ENCODE peak calls at places on chromosome 17, in five cellular contexts. One of them, this sample, is unnamed.

GRCh38 chr17:10089221-10089799 is 109.1 kb downstream of the GAS7 start:
- DNase-seq in epithelial cell of proximal tubule: no peak
- DNase-seq in cardiac fibroblast: peak; percentile 29
- DNase-seq in fibroblast of the aortic adventitia: peak; percentile 57
- DNase-seq in activated CD8-positive, alpha-beta T cell treated with anti-CD3 and anti-CD28 coated beads for 36 hours: no peak
- DNase-seq in this sample: no peak

GRCh38 chr17:75326587-75326955 is 37.3 kb upstream of the SLC25A19 start:
- DNase-seq in epithelial cell of proximal tubule: no peak
- DNase-seq in cardiac fibroblast: no peak
- DNase-seq in fibroblast of the aortic adventitia: peak; percentile 25
- DNase-seq in activated CD8-positive, alpha-beta T cell treated with anti-CD3 and anti-CD28 coated beads for 36 hours: no peak
- DNase-seq in this sample: no peak

GRCh38 chr17:68832140-68832871 is 122.9 kb downstream of the ABCA8 start:
- DNase-seq in epithelial cell of proximal tubule: no peak
- DNase-seq in cardiac fibroblast: no peak
- DNase-seq in fibroblast of the aortic adventitia: no peak
- DNase-seq in activated CD8-positive, alpha-beta T cell treated with anti-CD3 and anti-CD28 coated beads for 36 hours: no peak
- DNase-seq in this sample: no peak

GRCh38 chr17:41976142-41976768 is 9.7 kb downstream of the CNP start:
- DNase-seq in epithelial cell of proximal tubule: no peak
- DNase-seq in cardiac fibroblast: no peak
- DNase-seq in fibroblast of the aortic adventitia: peak; percentile 69
- DNase-seq in activated CD8-positive, alpha-beta T cell treated with anti-CD3 and anti-CD28 coated beads for 36 hours: no peak
- DNase-seq in this sample: no peak

GRCh38 chr17:73490851-73491250 is 153.4 kb downstream of the SDK2 start:
- DNase-seq in epithelial cell of proximal tubule: no peak
- DNase-seq in cardiac fibroblast: no peak
- DNase-seq in fibroblast of the aortic adventitia: no peak
- DNase-seq in activated CD8-positive, alpha-beta T cell treated with anti-CD3 and anti-CD28 coated beads for 36 hours: no peak
- DNase-seq in this sample: no peak

GRCh38 chr17:74402070-74402469 is 29.8 kb upstream of the GPRC5C start:
- DNase-seq in epithelial cell of proximal tubule: no peak
- DNase-seq in cardiac fibroblast: no peak
- DNase-seq in fibroblast of the aortic adventitia: no peak
- DNase-seq in activated CD8-positive, alpha-beta T cell treated with anti-CD3 and anti-CD28 coated beads for 36 hours: no peak
- DNase-seq in this sample: no peak

GRCh38 chr17:7703584-7704574 is 1.1 kb upstream of the EFNB3 start:
- DNase-seq in epithelial cell of proximal tubule: no peak
- DNase-seq in cardiac fibroblast: peak; percentile 70
- DNase-seq in fibroblast of the aortic adventitia: peak; percentile 31
- DNase-seq in activated CD8-positive, alpha-beta T cell treated with anti-CD3 and anti-CD28 coated beads for 36 hours: peak; percentile 57
- DNase-seq in this sample: no peak

GRCh38 chr17:66951605-66951953 is 12.9 kb upstream of the CACNG4 start:
- DNase-seq in epithelial cell of proximal tubule: no peak
- DNase-seq in cardiac fibroblast: no peak
- DNase-seq in fibroblast of the aortic adventitia: no peak
- DNase-seq in activated CD8-positive, alpha-beta T cell treated with anti-CD3 and anti-CD28 coated beads for 36 hours: no peak
- DNase-seq in this sample: no peak

GRCh38 chr17:68421486-68421885 is 35.8 kb downstream of the WIPI1 start:
- DNase-seq in epithelial cell of proximal tubule: no peak
- DNase-seq in cardiac fibroblast: no peak
- DNase-seq in fibroblast of the aortic adventitia: no peak
- DNase-seq in activated CD8-positive, alpha-beta T cell treated with anti-CD3 and anti-CD28 coated beads for 36 hours: no peak
- DNase-seq in this sample: no peak

GRCh38 chr17:9021985-9022552 is 759 bp downstream of the NTN1 start:
- DNase-seq in epithelial cell of proximal tubule: no peak
- DNase-seq in cardiac fibroblast: peak; percentile 26
- DNase-seq in fibroblast of the aortic adventitia: peak; percentile 4
- DNase-seq in activated CD8-positive, alpha-beta T cell treated with anti-CD3 and anti-CD28 coated beads for 36 hours: peak; percentile 8
- DNase-seq in this sample: peak; percentile 41

GRCh38 chr17:58254803-58255202 is 16.4 kb downstream of the LPO start:
- DNase-seq in epithelial cell of proximal tubule: no peak
- DNase-seq in cardiac fibroblast: no peak
- DNase-seq in fibroblast of the aortic adventitia: no peak
- DNase-seq in activated CD8-positive, alpha-beta T cell treated with anti-CD3 and anti-CD28 coated beads for 36 hours: no peak
- DNase-seq in this sample: no peak

GRCh38 chr17:58520843-58521430 is 6.5 kb upstream of the MTMR4 start:
- DNase-seq in epithelial cell of proximal tubule: no peak
- DNase-seq in cardiac fibroblast: peak; percentile 36
- DNase-seq in fibroblast of the aortic adventitia: no peak
- DNase-seq in activated CD8-positive, alpha-beta T cell treated with anti-CD3 and anti-CD28 coated beads for 36 hours: peak; percentile 27
- DNase-seq in this sample: no peak

GRCh38 chr17:54451051-54451450 is 449.6 kb upstream of the TOM1L1 start:
- DNase-seq in epithelial cell of proximal tubule: no peak
- DNase-seq in cardiac fibroblast: no peak
- DNase-seq in fibroblast of the aortic adventitia: no peak
- DNase-seq in activated CD8-positive, alpha-beta T cell treated with anti-CD3 and anti-CD28 coated beads for 36 hours: no peak
- DNase-seq in this sample: no peak

GRCh38 chr17:49527927-49528651 is 33.0 kb downstream of the NGFR start:
- DNase-seq in epithelial cell of proximal tubule: no peak
- DNase-seq in cardiac fibroblast: no peak
- DNase-seq in fibroblast of the aortic adventitia: no peak
- DNase-seq in activated CD8-positive, alpha-beta T cell treated with anti-CD3 and anti-CD28 coated beads for 36 hours: no peak
- DNase-seq in this sample: no peak

GRCh38 chr17:49528966-49529365 is 33.9 kb downstream of the NGFR start:
- DNase-seq in epithelial cell of proximal tubule: no peak
- DNase-seq in cardiac fibroblast: no peak
- DNase-seq in fibroblast of the aortic adventitia: no peak
- DNase-seq in activated CD8-positive, alpha-beta T cell treated with anti-CD3 and anti-CD28 coated beads for 36 hours: no peak
- DNase-seq in this sample: no peak

GRCh38 chr17:49523706-49524472 is 28.8 kb downstream of the NGFR start:
- DNase-seq in epithelial cell of proximal tubule: no peak
- DNase-seq in cardiac fibroblast: no peak
- DNase-seq in fibroblast of the aortic adventitia: no peak
- DNase-seq in activated CD8-positive, alpha-beta T cell treated with anti-CD3 and anti-CD28 coated beads for 36 hours: peak; percentile 71
- DNase-seq in this sample: no peak

GRCh38 chr17:49523196-49523595 is 28.1 kb downstream of the NGFR start:
- DNase-seq in epithelial cell of proximal tubule: no peak
- DNase-seq in cardiac fibroblast: no peak
- DNase-seq in fibroblast of the aortic adventitia: no peak
- DNase-seq in activated CD8-positive, alpha-beta T cell treated with anti-CD3 and anti-CD28 coated beads for 36 hours: no peak
- DNase-seq in this sample: no peak

DNA sequence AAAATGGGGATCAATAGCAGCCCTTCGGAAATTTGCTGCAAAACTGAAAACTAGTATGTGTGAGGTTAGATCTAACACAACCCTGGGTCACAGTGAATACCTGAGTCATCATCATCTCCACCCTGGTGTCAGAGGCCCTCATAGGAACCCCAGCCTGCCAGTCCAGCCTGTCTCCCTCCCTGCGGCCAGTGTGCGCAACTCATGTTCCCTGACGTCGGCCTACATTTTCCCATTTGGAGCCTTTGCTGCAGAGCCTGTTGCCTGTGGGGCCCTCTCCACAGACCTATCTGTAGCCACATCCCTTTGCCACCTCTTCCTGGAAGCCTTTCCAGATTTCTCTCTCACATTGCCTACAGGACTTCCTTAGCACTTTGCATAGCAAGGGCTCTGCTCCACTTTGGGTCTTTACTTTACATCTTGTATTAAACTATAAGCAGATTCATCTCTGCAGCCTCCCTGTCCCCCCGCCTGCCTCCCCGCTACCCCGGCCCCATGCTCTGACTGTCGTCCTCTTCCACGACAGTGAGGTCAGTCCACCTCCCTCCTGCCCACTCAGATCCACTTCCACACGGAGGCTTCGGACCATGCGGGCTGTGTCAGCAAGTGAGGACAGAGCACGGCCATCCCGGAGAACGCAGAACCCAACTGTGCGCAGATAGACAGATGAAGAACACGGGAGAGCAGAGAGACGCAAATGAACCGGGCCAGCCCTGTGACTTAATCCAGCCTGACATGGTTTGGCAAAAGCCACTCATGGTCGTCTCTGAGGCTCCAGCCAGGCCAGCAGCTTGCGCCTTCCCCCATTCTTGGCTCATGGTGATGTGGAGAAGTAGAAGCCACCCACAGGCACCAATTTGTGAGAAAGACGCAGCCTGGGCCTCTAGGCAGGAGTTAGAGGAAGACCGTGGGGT is 31.0 kb downstream of the NGFR start:
- DNase-seq in epithelial cell of proximal tubule: no peak
- DNase-seq in cardiac fibroblast: no peak
- DNase-seq in fibroblast of the aortic adventitia: no peak
- DNase-seq in activated CD8-positive, alpha-beta T cell treated with anti-CD3 and anti-CD28 coated beads for 36 hours: no peak
- DNase-seq in this sample: no peak
- TF ChIP-seq CTCF in epithelial cell of proximal tubule: no peak
- TF ChIP-seq CTCF in cardiac fibroblast: no peak
- TF ChIP-seq CTCF in fibroblast of the aortic adventitia: no peak
- TF ChIP-seq CTCF in activated CD8-positive, alpha-beta T cell treated with anti-CD3 and anti-CD28 coated beads for 36 hours: no peak
- TF ChIP-seq CTCF in this sample: no peak

GRCh38 chr17:78736526-78737079 is 45.5 kb downstream of the CYTH1 start:
- DNase-seq in epithelial cell of proximal tubule: no peak
- DNase-seq in cardiac fibroblast: no peak
- DNase-seq in fibroblast of the aortic adventitia: peak; percentile 57
- DNase-seq in activated CD8-positive, alpha-beta T cell treated with anti-CD3 and anti-CD28 coated beads for 36 hours: peak; percentile 74
- DNase-seq in this sample: peak; percentile 62
- TF ChIP-seq CTCF in epithelial cell of proximal tubule: peak; percentile 8
- TF ChIP-seq CTCF in cardiac fibroblast: no peak
- TF ChIP-seq CTCF in fibroblast of the aortic adventitia: peak; percentile 26
- TF ChIP-seq CTCF in activated CD8-positive, alpha-beta T cell treated with anti-CD3 and anti-CD28 coated beads for 36 hours: no peak
- TF ChIP-seq CTCF in this sample: no peak

DNA sequence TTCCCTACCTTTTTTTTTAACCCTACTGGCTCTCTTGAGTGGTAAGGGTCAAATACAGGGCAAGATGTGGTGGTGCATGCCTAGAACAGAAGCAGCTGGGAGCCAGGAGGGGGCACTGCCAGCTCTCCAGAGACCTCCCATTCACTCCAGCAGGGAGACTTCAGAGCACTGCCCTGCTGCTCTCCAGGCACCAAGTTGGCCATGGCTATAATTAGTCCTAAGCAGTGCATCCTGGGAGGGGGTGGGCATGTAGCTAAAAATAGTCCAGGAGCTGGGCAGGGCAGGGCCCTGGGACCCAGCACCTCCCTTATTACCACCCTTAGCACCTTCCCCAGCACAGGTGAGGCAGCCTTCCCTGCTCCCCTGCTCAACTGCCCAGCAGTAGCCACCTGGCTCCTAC is 3.5 kb downstream of the CORO6 start:
- DNase-seq in epithelial cell of proximal tubule: no peak
- DNase-seq in cardiac fibroblast: peak; percentile 70
- DNase-seq in fibroblast of the aortic adventitia: peak; percentile 33
- DNase-seq in activated CD8-positive, alpha-beta T cell treated with anti-CD3 and anti-CD28 coated beads for 36 hours: peak; percentile 57
- DNase-seq in this sample: no peak
- TF ChIP-seq CTCF in epithelial cell of proximal tubule: peak; percentile 62
- TF ChIP-seq CTCF in cardiac fibroblast: peak; percentile 17
- TF ChIP-seq CTCF in fibroblast of the aortic adventitia: no peak
- TF ChIP-seq CTCF in activated CD8-positive, alpha-beta T cell treated with anti-CD3 and anti-CD28 coated beads for 36 hours: peak; percentile 39
- TF ChIP-seq CTCF in this sample: peak; percentile 21

GRCh38 chr17:61422869-61423268 is 23.2 kb downstream of the TBX2 start:
- DNase-seq in epithelial cell of proximal tubule: no peak
- DNase-seq in cardiac fibroblast: no peak
- DNase-seq in fibroblast of the aortic adventitia: no peak
- DNase-seq in activated CD8-positive, alpha-beta T cell treated with anti-CD3 and anti-CD28 coated beads for 36 hours: no peak
- DNase-seq in this sample: no peak

GRCh38 chr17:61426482-61427304 is 25.5 kb upstream of the TBX4 start:
- DNase-seq in epithelial cell of proximal tubule: no peak
- DNase-seq in cardiac fibroblast: no peak
- DNase-seq in fibroblast of the aortic adventitia: no peak
- DNase-seq in activated CD8-positive, alpha-beta T cell treated with anti-CD3 and anti-CD28 coated beads for 36 hours: no peak
- DNase-seq in this sample: no peak

GRCh38 chr17:61423967-61424649 is 24.5 kb downstream of the TBX2 start:
- DNase-seq in epithelial cell of proximal tubule: no peak
- DNase-seq in cardiac fibroblast: no peak
- DNase-seq in fibroblast of the aortic adventitia: no peak
- DNase-seq in activated CD8-positive, alpha-beta T cell treated with anti-CD3 and anti-CD28 coated beads for 36 hours: no peak
- DNase-seq in this sample: no peak

GRCh38 chr17:61427567-61427966 is 24.7 kb upstream of the TBX4 start:
- DNase-seq in epithelial cell of proximal tubule: no peak
- DNase-seq in cardiac fibroblast: no peak
- DNase-seq in fibroblast of the aortic adventitia: no peak
- DNase-seq in activated CD8-positive, alpha-beta T cell treated with anti-CD3 and anti-CD28 coated beads for 36 hours: no peak
- DNase-seq in this sample: no peak

DNA sequence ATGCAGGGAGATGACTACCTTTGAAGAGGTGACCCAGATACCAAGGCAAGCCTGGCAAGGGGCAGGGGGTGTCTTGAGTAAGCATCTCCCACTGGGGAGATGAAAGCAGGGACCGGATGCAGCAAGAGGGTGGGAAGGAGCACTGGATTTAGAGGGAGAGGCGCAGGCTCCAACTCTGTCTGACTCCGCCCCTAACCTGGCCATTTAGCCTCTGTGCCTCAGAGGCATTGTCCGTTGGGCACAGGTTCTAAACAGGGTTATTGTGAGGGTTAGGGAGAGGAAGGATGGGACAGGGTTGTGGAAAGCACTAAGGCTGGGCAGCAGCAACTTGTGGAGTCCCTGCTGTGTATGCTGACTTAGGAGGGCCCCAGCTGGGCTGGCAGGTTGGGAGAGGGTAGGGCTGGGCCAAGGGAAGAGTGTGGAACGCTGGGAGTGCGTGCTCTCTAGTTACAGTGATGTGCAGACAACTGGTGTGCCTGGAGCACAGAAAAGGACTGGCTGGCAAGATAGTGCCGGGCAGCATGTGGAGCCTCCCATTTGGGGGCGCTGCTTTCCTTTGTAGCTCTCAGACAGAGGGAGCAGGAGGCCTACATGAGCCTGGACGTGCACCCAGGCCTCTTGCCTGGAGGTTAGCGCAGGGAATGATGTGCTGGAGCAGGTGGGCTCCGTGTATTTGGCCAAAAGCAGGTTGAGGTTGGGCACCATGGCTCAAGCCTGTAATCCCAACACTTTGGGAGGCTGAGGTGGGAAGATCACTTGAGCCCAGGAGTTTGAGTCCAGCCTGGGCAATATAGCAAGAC is 26.2 kb downstream of the TBX2 start:
- DNase-seq in epithelial cell of proximal tubule: no peak
- DNase-seq in cardiac fibroblast: no peak
- DNase-seq in fibroblast of the aortic adventitia: no peak
- DNase-seq in activated CD8-positive, alpha-beta T cell treated with anti-CD3 and anti-CD28 coated beads for 36 hours: no peak
- DNase-seq in this sample: no peak
- TF ChIP-seq CTCF in epithelial cell of proximal tubule: peak; percentile 26
- TF ChIP-seq CTCF in cardiac fibroblast: no peak
- TF ChIP-seq CTCF in fibroblast of the aortic adventitia: no peak
- TF ChIP-seq CTCF in activated CD8-positive, alpha-beta T cell treated with anti-CD3 and anti-CD28 coated beads for 36 hours: no peak
- TF ChIP-seq CTCF in this sample: no peak

GRCh38 chr17:46976626-46977270 is 2.3 kb downstream of the RPRML start:
- DNase-seq in epithelial cell of proximal tubule: no peak
- DNase-seq in cardiac fibroblast: no peak
- DNase-seq in fibroblast of the aortic adventitia: no peak
- DNase-seq in activated CD8-positive, alpha-beta T cell treated with anti-CD3 and anti-CD28 coated beads for 36 hours: no peak
- DNase-seq in this sample: no peak
- TF ChIP-seq CTCF in epithelial cell of proximal tubule: no peak
- TF ChIP-seq CTCF in cardiac fibroblast: no peak
- TF ChIP-seq CTCF in fibroblast of the aortic adventitia: no peak
- TF ChIP-seq CTCF in activated CD8-positive, alpha-beta T cell treated with anti-CD3 and anti-CD28 coated beads for 36 hours: no peak
- TF ChIP-seq CTCF in this sample: no peak

GRCh38 chr17:40560592-40561293 is 4.5 kb downstream of the CCR7 start:
- DNase-seq in epithelial cell of proximal tubule: peak; percentile 89
- DNase-seq in cardiac fibroblast: peak; percentile 66
- DNase-seq in fibroblast of the aortic adventitia: no peak
- DNase-seq in activated CD8-positive, alpha-beta T cell treated with anti-CD3 and anti-CD28 coated beads for 36 hours: peak; percentile 93
- DNase-seq in this sample: peak; percentile 83
- TF ChIP-seq CTCF in epithelial cell of proximal tubule: no peak
- TF ChIP-seq CTCF in cardiac fibroblast: no peak
- TF ChIP-seq CTCF in fibroblast of the aortic adventitia: no peak
- TF ChIP-seq CTCF in activated CD8-positive, alpha-beta T cell treated with anti-CD3 and anti-CD28 coated beads for 36 hours: peak; percentile 0
- TF ChIP-seq CTCF in this sample: no peak